ENCODE peak calls at places on chromosomes 11 and 22, in four cellular contexts. I is BJ, C is OCI-LY7, M is Panc1. S is an unnamed sample.

GRCh38 chr11:62108971-62109391 is 14.8 kb upstream of the INCENP start:
- DNase-seq in I (no peak), C (no peak), M (no peak), S (no peak)

GRCh38 chr11:69907611-69908010 is 88.4 kb upstream of the FGF3 start:
- DNase-seq in I (no peak), C (no peak), M (no peak), S (no peak)

GRCh38 chr22:35970601-35971417 is 57.8 kb downstream of the RBFOX2 start:
- DNase-seq in I (no peak), C (no peak), M (no peak), S (no peak)

GRCh38 chr11:813440-814096 is 3.8 kb downstream of the RPLP2 start:
- DNase-seq in I (no peak), C (no peak), M (no peak), S (no peak)

GRCh38 chr11:2135018-2135569 is 4.1 kb downstream of the IGF2 start:
- DNase-seq in I (no peak), C (no peak), M (no peak), S (no peak)

GRCh38 chr11:74710291-74710938 is 20.8 kb downstream of the CHRDL2 start:
- DNase-seq in I (no peak), C (no peak), M (no peak), S (no peak)

GRCh38 chr11:1917523-1918435 is 1.7 kb upstream of the TNNT3 start:
- DNase-seq in I (no peak), C (no peak), M (no peak), S (peak)

GRCh38 chr11:106021181-106021966 is 666 bp downstream of the MSANTD4 start:
- DNase-seq in I (peak), C (peak), M (no peak), S (no peak)

GRCh38 chr11:26623076-26623666 is 51.1 kb upstream of the MUC15 start:
- DNase-seq in I (no peak), C (no peak), M (no peak), S (no peak)

GRCh38 chr11:65895482-65895981 is 4.7 kb downstream of the FOSL1 start:
- DNase-seq in I (no peak), C (no peak), M (no peak), S (no peak)

GRCh38 chr11:97794876-97795275 is 1225.9 kb upstream of the CNTN5 start:
- DNase-seq in I (no peak), C (no peak), M (no peak), S (no peak)

GRCh38 chr11:88313441-88313840 is 24.1 kb downstream of the CTSC start:
- DNase-seq in I (no peak), C (no peak), M (no peak), S (no peak)

GRCh38 chr11:117875397-117876048 is 935 bp downstream of the FXYD6 start:
- DNase-seq in I (no peak), C (no peak), M (no peak), S (no peak)

GRCh38 chr11:117874910-117875396 is 1.5 kb downstream of the FXYD6 start:
- DNase-seq in I (no peak), C (no peak), M (no peak), S (no peak)

GRCh38 chr11:117872962-117873827 is 3.3 kb downstream of the FXYD6 start:
- DNase-seq in I (no peak), C (no peak), M (no peak), S (no peak)

GRCh38 chr11:117873828-117874125 is 2.7 kb downstream of the FXYD6 start:
- DNase-seq in I (no peak), C (no peak), M (no peak), S (no peak)

GRCh38 chr11:117874253-117874909 is 2.1 kb downstream of the FXYD6 start:
- DNase-seq in I (no peak), C (no peak), M (no peak), S (no peak)
- H3K4me3 ChIP-seq in I (no peak), C (no peak), M (no peak), S (no peak)

GRCh38 chr22:49636649-49637048 is 191.0 kb downstream of the BRD1 start:
- DNase-seq in I (no peak), C (no peak), M (no peak), S (no peak)
- TF ChIP-seq CTCF in I (no peak), C (no peak), M (no peak), S (no peak)

GRCh38 chr11:93541154-93541553 is 2.0 kb downstream of the SMCO4 start:
- DNase-seq in I (no peak), C (no peak), M (no peak), S (no peak)

GRCh38 chr11:93540337-93540736 is 2.9 kb downstream of the SMCO4 start:
- DNase-seq in I (no peak), C (no peak), M (no peak), S (no peak)

GRCh38 chr11:93543292-93543977 is at the start of gene SMCO4:
- DNase-seq in I (peak), C (peak), M (peak), S (peak)

GRCh38 chr11:93541884-93542752 is 1.1 kb downstream of the SMCO4 start:
- DNase-seq in I (no peak), C (peak), M (peak), S (peak)

DNA sequence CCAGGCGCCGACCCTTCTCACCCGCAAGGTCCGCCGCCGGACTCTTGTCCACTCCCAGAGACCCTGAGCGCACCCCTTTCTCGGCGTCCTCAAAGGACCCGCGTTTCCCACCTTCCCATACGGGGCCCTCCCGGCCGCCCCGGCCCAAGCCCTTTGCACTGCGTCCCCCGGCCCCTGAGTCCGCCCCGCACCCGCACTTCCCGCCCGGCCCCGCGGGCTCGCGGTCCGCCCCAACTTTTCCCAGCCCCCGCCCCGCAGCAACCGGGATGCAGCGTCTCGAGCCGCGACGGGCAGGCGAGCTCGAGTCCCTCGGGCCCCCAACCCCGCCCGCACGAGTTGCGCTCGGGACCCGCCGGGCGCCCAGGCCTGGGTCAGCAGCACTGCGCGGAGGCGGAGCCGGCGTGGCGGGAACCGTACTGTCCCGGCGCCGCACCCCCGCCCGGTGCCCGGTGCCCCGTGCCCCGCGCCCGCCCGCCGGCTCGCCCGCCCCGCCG is 391 bp downstream of the SMCO4 start:
- DNase-seq in I (no peak), C (no peak), M (no peak), S (no peak)
- H3K4me3 ChIP-seq in I (peak), C (peak), M (peak), S (peak)

DNA sequence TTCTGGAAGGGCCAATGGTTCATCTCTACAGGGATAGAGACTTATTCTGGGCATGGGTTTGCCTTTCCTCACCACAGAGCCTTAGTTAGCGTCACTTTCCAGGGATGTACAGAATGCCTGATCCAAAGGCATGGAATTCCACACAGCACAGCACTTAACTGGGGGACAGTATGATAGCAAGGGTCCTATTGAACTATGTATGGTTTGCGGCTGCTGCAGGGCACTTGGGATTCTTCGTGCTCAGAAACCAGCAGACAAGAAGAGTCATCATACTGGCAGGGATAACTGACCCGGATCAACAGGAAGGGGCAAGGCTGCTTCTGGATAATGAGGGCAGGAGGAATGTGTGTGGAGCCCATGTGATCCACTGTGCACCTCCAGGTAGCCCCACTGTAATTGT is 105.7 kb downstream of the SWAP70 start:
- DNase-seq in I (no peak), C (no peak), M (no peak), S (no peak)
- TF ChIP-seq CTCF in I (no peak), C (no peak), M (no peak), S (no peak)

GRCh38 chr11:57457643-57458023 is 2.7 kb upstream of the RTN4RL2 start:
- DNase-seq in I (no peak), C (no peak), M (no peak), S (no peak)

GRCh38 chr11:57458410-57459111 is 1.8 kb upstream of the RTN4RL2 start:
- DNase-seq in I (no peak), C (peak), M (no peak), S (peak)

GRCh38 chr11:57456960-57457642 is 3.2 kb upstream of the RTN4RL2 start:
- DNase-seq in I (no peak), C (peak), M (peak), S (peak)

GRCh38 chr11:57459112-57460016 is 964 bp upstream of the RTN4RL2 start:
- DNase-seq in I (no peak), C (peak), M (no peak), S (no peak)

DNA sequence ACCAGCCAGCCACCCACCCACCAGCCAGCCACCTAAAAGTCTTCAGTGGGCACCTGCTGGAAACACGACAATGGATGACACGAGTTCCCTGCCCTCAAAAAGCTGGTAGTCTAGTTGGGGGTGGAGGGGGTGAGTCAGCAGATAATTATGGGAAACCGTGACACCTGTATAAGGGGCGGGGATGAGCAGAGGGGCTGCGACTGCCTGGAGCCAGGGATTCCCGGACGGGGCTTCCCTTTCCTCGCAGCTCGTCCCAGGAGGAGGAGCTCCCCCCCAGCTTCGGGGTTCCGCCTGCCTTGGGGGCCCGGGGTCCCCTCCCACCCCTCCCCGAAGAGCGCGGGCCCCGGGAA is 2.3 kb upstream of the RTN4RL2 start:
- DNase-seq in I (no peak), C (no peak), M (no peak), S (no peak)
- H3K4me3 ChIP-seq in I (peak), C (no peak), M (no peak), S (peak)

DNA sequence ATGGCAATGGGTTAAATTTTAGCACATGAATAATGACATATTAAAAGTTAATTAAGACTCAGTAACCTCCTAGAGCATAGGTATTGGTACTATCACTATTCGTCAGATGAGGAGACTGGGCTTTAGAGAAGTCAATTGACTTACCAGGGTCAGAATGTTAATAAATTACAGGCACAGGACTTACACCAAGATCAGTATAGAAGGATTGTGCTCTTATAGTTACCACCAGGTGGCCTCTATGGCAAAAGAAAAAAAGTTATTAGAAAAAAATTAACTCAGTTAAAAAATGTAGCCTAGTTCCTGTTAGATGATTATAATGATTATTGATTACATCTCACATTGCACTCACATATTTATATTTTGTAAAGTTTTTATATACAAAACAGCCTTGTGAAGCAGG is 1163.7 kb downstream of the FAM181B start:
- DNase-seq in I (no peak), C (no peak), M (no peak), S (no peak)
- TF ChIP-seq CTCF in I (no peak), C (peak), M (no peak), S (no peak)

DNA sequence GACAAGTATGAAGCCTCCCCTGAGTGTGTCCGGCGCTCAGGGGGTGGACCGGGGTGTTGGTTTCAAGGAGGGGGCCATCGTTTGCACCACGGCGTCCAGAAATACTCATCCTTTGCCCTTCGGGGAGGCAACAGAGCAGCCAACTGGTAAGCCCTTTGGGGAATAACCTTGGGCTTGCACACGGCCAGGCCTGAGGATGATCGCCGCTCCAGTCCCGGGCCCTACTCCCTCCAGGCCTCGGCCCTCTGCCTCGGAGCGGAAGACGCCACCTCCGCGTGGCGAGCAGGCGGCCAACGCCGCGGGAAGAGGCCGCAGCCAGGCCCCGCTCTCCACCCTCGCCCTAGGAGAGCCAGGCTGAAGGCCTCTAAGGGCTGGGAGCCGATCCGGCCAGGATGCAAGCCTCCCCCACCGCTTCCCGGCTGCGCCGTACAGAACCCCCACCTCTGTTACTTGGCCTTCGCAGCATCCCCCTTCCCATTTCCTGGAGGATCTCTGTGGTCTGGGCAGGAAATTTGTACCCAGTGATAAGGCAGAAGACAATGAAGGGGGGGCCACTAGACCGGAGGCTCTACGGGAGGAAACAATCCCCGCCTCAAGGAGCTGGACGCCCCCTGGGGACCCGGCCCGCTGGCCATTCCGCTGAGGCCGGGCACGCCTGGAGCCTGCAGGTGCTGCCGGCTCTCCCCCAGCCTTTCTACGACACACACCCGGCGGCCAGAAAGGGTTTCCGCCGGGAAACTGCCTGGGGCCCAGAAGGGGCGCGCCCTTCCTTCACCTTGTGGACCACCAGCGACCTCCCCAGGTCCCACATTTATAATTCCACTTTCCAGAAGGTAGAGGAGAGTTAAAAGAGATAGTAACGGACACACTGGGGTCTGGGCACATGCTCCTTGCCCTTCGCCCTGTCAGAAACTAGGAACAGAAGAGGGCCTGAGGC is 2.6 kb downstream of the ESAM start:
- DNase-seq in I (no peak), C (no peak), M (no peak), S (no peak)
- H3K4me3 ChIP-seq in I (no peak), C (no peak), M (no peak), S (no peak)

GRCh38 chr22:19800306-19800705 is 39.7 kb downstream of the TBX1 start:
- DNase-seq in I (no peak), C (no peak), M (no peak), S (no peak)

GRCh38 chr22:19801340-19802000 is 40.9 kb downstream of the TBX1 start:
- DNase-seq in I (no peak), C (no peak), M (no peak), S (no peak)

GRCh38 chr22:19799322-19800190 is 39.0 kb downstream of the TBX1 start:
- DNase-seq in I (peak), C (no peak), M (no peak), S (no peak)

GRCh38 chr22:19802001-19802880 is 41.7 kb downstream of the TBX1 start:
- DNase-seq in I (no peak), C (no peak), M (no peak), S (no peak)

DNA sequence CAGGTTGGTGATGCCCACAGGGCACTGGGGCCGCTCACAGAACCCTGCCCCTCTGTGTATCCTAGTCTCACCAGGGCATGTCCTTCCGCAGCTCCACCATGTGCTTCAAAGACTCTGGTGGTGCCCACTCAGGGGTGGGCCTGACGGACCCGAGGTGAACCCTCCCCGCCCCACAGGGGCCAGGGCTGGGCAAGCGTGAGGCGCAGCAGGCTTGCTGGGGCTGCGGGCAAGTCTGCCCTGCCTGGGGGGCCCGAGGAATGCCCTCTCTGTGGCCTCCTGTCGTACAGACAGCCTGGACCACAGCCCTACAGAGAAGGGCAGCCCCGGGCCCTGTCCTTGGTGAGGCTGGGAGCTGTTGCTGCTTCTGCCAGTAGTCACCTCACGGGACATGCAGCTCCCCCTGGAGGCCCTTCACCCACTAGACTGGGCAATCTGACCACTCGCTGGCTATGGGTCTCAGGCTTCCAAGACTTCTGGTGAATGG is 40.2 kb downstream of the TBX1 start:
- DNase-seq in I (no peak), C (no peak), M (no peak), S (no peak)
- TF ChIP-seq CTCF in I (peak), C (no peak), M (no peak), S (no peak)

GRCh38 chr11:19071255-19071654 is 10.7 kb upstream of the MRGPRX2 start:
- DNase-seq in I (peak), C (peak), M (peak), S (peak)
- H3K4me3 ChIP-seq in I (peak), C (no peak), M (peak), S (peak)

GRCh38 chr22:45083659-45084305 is 74.0 kb upstream of the PHF21B start:
- DNase-seq in I (no peak), C (no peak), M (peak), S (no peak)

GRCh38 chr22:45077826-45078334 is 68.1 kb upstream of the PHF21B start:
- DNase-seq in I (no peak), C (no peak), M (no peak), S (no peak)

GRCh38 chr22:45084400-45084920 is 74.7 kb upstream of the PHF21B start:
- DNase-seq in I (no peak), C (no peak), M (no peak), S (no peak)

GRCh38 chr22:45087802-45088201 is 75.9 kb upstream of the NUP50 start:
- DNase-seq in I (no peak), C (no peak), M (no peak), S (no peak)

DNA sequence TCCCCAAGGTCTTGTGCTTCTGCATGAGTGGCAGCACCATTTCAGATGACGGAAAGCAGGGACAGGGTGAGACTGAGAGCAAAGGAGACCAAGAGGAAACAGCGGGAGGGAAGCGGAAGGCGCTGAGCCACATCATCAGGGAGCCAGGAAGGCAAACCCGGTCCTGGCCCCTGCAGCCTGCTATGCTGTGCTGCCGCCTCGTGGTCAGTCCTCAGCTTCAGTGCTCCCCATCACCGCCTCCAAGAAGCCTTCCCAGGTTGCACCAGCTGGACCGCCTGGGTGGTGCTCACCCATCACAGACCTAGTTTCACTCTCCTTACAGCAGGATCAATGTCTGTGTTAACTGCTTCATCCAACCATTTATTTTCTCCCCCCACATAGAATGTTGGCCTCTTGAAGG is 73.0 kb upstream of the PHF21B start:
- DNase-seq in I (no peak), C (no peak), M (no peak), S (no peak)
- TF ChIP-seq CTCF in I (peak), C (peak), M (peak), S (peak)

S was measured in GM12865.